ENCODE peak calls at places on chromosomes 7 and 10, in four cellular contexts. G is HepG2, S is K562, Q is GM12878. J is an unnamed sample.

GRCh38 chr7:91266067-91266930 is 2.1 kb downstream of the FZD1 start:
- DNase-seq in G (no peak), S (no peak), Q (no peak), J (no peak)

GRCh38 chr10:89959433-89960110 is 258.2 kb downstream of the KIF20B start:
- DNase-seq in G (no peak), S (no peak), Q (peak; percentile 57), J (no peak)

GRCh38 chr7:104795616-104796398 is 218.2 kb upstream of the KMT2E start:
- DNase-seq in G (no peak), S (no peak), Q (no peak), J (no peak)

GRCh38 chr7:87564290-87564963 is 36.3 kb downstream of the ABCB1 start:
- DNase-seq in G (peak; percentile 20), S (no peak), Q (no peak), J (peak; percentile 43)

GRCh38 chr10:124615259-124615658 is 128.9 kb downstream of the FAM53B start:
- DNase-seq in G (no peak), S (no peak), Q (no peak), J (no peak)

GRCh38 chr10:128539784-128540759 is 413.8 kb upstream of the MKI67 start:
- DNase-seq in G (no peak), S (no peak), Q (no peak), J (no peak)

GRCh38 chr10:119655566-119656001 is 4.4 kb downstream of the BAG3 start:
- DNase-seq in G (no peak), S (peak; percentile 30), Q (no peak), J (peak; percentile 59)

GRCh38 chr7:36651404-36651803 is 72.9 kb downstream of the AOAH start:
- DNase-seq in G (no peak), S (no peak), Q (no peak), J (no peak)

GRCh38 chr10:19168584-19168983 is 120.0 kb downstream of the MALRD1 start:
- DNase-seq in G (peak; percentile 1), S (no peak), Q (no peak), J (peak; percentile 2)

GRCh38 chr7:92835851-92836488 is 403 bp downstream of the CDK6 start:
- DNase-seq in G (peak; percentile 7), S (peak; percentile 73), Q (no peak), J (peak; percentile 18)

GRCh38 chr7:133753513-133753912 is 373.6 kb upstream of the LRGUK start:
- DNase-seq in G (no peak), S (no peak), Q (no peak), J (no peak)

GRCh38 chr10:103800789-103801540 is 54.4 kb downstream of the SH3PXD2A start:
- DNase-seq in G (peak; percentile 68), S (no peak), Q (peak; percentile 24), J (peak; percentile 18)

GRCh38 chr10:91462423-91462822 is 52.3 kb downstream of the HECTD2 start:
- DNase-seq in G (no peak), S (no peak), Q (no peak), J (no peak)

GRCh38 chr10:26741368-26741767 is 43.9 kb downstream of the PDSS1 start:
- DNase-seq in G (no peak), S (no peak), Q (no peak), J (no peak)

GRCh38 chr7:92851732-92852131 is 15.4 kb upstream of the CDK6 start:
- DNase-seq in G (no peak), S (no peak), Q (no peak), J (no peak)

GRCh38 chr7:22248111-22248809 is 108.7 kb downstream of the RAPGEF5 start:
- DNase-seq in G (no peak), S (no peak), Q (no peak), J (no peak)

GRCh38 chr10:29465384-29465783 is 169.4 kb downstream of the SVIL start:
- DNase-seq in G (peak; percentile 14), S (no peak), Q (no peak), J (peak; percentile 24)

GRCh38 chr10:19676063-19676462 is 140.2 kb upstream of the PLXDC2 start:
- DNase-seq in G (no peak), S (no peak), Q (no peak), J (no peak)

GRCh38 chr7:111931016-111931517 is 275.1 kb downstream of the DOCK4 start:
- DNase-seq in G (peak; percentile 96), S (no peak), Q (no peak), J (no peak)

GRCh38 chr7:19772858-19773337 is 519 bp downstream of the TMEM196 start:
- DNase-seq in G (no peak), S (no peak), Q (no peak), J (peak; percentile 30)

GRCh38 chr10:95391570-95392249 is 100.9 kb upstream of the PDLIM1 start:
- DNase-seq in G (no peak), S (peak; percentile 20), Q (no peak), J (peak; percentile 23)

GRCh38 chr10:13658864-13659685 is 72.3 kb downstream of the PRPF18 start:
- DNase-seq in G (no peak), S (no peak), Q (no peak), J (no peak)

GRCh38 chr7:82595176-82595575 is 151.6 kb upstream of the CACNA2D1 start:
- DNase-seq in G (no peak), S (no peak), Q (no peak), J (no peak)

GRCh38 chr7:159102681-159103381 is 41.8 kb downstream of the VIPR2 start:
- DNase-seq in G (no peak), S (no peak), Q (no peak), J (no peak)

GRCh38 chr10:116270691-116271592 is 2.1 kb downstream of the GFRA1 start:
- DNase-seq in G (no peak), S (no peak), Q (no peak), J (no peak)

GRCh38 chr10:84140036-84140379 is 699 bp downstream of the GHITM start:
- DNase-seq in G (peak; percentile 51), S (peak; percentile 47), Q (no peak), J (peak; percentile 31)

GRCh38 chr7:107981466-107981865 is 21.5 kb downstream of the LAMB1 start:
- DNase-seq in G (no peak), S (no peak), Q (no peak), J (no peak)

GRCh38 chr10:95793401-95794045 is 37.6 kb downstream of the ENTPD1 start:
- DNase-seq in G (no peak), S (no peak), Q (peak; percentile 86), J (no peak)

GRCh38 chr7:52017802-52018679 is 701.4 kb upstream of the COBL start:
- DNase-seq in G (peak; percentile 58), S (peak; percentile 19), Q (no peak), J (peak; percentile 19)

GRCh38 chr7:41754046-41754445 is 51.2 kb upstream of the INHBA start:
- DNase-seq in G (no peak), S (no peak), Q (no peak), J (no peak)

GRCh38 chr10:129883029-129883428 is 81.0 kb downstream of the EBF3 start:
- DNase-seq in G (no peak), S (no peak), Q (no peak), J (no peak)

GRCh38 chr7:16684935-16685334 is 39.0 kb downstream of the BZW2 start:
- DNase-seq in G (no peak), S (no peak), Q (no peak), J (no peak)

GRCh38 chr10:46282460-46283216 is 4.2 kb upstream of the ANTXRL start:
- DNase-seq in G (peak; percentile 33), S (peak; percentile 68), Q (no peak), J (peak; percentile 73)

DNA sequence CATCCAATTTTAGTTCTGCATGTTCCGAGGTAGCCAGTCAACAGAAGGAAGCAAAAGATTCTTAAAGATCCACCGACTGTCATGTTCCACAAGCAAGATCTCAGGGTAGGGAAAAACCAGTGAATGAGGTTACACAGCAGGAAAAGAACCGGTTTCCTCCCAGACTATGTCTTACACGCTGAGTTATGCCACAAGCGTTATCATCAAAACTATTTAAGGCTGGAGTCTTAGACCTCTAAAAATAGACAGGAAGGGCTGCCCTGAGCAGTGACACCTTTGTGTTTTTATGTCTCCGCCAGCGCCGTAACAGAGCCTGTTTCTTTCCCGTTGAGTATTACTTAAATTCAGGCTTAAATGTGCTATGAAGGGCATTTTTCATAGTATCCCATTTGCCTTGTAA is 48.3 kb downstream of the PROSER2 start:
- DNase-seq in G (no peak), S (peak; percentile 33), Q (no peak), J (no peak)
- TF ChIP-seq POLR2AphosphoS2 in G (no peak), S (no peak), Q (no peak), J (no peak)

DNA sequence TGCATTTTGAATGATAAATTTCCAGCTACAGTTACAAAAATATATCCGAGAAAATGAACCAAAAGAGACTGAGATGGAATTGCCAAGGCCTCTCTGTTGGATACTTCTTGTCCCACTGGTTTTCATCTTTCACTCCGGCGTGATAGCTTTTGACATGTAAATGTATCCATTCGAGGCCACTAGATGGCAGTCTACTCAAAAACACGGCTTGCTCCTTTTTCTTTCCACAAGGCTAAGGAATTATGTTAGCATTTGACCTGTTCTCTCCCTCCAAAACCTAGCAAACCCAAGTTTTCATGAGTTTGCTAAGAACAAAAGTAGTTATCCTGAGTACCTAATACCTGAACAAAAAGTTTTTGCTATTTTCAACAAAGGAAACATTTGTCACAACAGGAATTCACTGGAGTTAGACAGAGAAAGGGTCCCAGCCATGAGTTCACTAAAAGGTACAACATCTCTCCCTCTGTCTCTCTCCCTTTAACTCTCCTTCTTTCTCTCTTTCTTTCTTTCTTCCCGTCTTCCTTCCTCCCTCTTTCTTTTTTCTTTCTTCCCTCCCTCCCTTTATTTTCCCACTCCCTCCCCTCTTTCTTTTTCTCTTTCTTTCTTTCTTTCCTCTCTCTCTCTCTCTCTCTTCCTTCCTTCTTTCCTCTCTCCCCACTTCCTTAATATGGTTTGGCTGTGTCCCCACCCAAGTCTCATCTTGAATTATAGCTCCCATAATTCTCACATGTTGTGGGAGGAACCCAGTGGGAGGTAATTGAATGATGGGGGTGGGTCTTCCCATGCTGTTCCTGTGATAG is 207.9 kb upstream of the MYO3A start:
- DNase-seq in G (peak; percentile 47), S (peak; percentile 36), Q (no peak), J (peak; percentile 66)
- TF ChIP-seq POLR2AphosphoS2 in G (no peak), S (no peak), Q (no peak), J (no peak)

GRCh38 chr7:102875700-102876192 is 37.1 kb upstream of the LRRC17 start:
- DNase-seq in G (peak; percentile 82), S (peak; percentile 56), Q (no peak), J (peak; percentile 97)

GRCh38 chr7:102872460-102872859 is 40.3 kb upstream of the LRRC17 start:
- DNase-seq in G (no peak), S (no peak), Q (no peak), J (peak; percentile 30)

GRCh38 chr7:102873470-102874165 is 39.2 kb upstream of the LRRC17 start:
- DNase-seq in G (no peak), S (no peak), Q (no peak), J (no peak)

GRCh38 chr7:102874966-102875365 is 37.8 kb upstream of the LRRC17 start:
- DNase-seq in G (no peak), S (no peak), Q (no peak), J (no peak)

DNA sequence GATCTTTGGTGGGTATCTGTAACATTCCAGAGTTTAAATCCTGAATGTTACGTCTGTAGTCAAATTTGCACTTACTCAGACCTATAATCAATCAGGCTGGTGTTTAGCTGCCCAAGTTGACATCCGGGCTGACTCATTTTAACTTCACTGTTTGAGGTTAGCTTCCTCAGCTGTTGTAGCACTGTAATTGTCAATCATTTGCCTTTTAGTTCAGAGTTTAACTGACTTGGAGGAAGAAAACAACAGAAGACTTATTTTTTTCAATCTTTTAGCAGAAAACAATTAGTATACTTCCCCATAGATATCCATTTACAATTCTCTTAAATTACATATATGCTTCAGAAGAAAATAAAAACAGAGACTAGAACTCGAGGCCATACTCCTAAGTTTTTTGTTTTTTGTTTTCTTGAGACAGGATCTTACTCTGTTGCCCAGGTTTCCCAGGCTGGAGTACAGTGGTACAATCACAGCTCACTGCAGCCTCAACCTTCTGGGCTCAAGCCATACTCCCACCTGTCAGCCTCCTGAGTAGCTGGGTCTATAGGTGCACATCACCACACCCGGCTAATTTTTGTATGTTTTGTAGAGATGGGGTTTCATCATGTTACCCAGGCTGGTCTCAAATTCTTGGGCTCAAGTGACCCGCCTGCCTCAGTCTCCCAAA is 38.5 kb upstream of the LRRC17 start:
- DNase-seq in G (peak; percentile 73), S (no peak), Q (peak; percentile 51), J (peak; percentile 61)
- TF ChIP-seq POLR2AphosphoS2 in G (no peak), S (no peak), Q (no peak), J (no peak)

GRCh38 chr10:100881552-100882250 is 31.1 kb upstream of the SLF2 start:
- DNase-seq in G (no peak), S (no peak), Q (no peak), J (no peak)
- TF ChIP-seq POLR2AphosphoS2 in G (no peak), S (no peak), Q (no peak), J (no peak)